ENCODE peak calls at places on chromosomes 6 and 20, in six cellular contexts. One of them, this sample, is unnamed.

GRCh38 chr20:41278936-41279335 is 38.6 kb downstream of the ZHX3 start:
- DNase-seq in mesendoderm: no peak
- DNase-seq in uterus: no peak
- DNase-seq in lower leg skin: no peak
- DNase-seq in stomach: no peak
- DNase-seq in endodermal cell: no peak
- DNase-seq in this sample: no peak

GRCh38 chr6:133705731-133706130 is 183.2 kb upstream of the TCF21 start:
- DNase-seq in mesendoderm: no peak
- DNase-seq in uterus: no peak
- DNase-seq in lower leg skin: no peak
- DNase-seq in stomach: no peak
- DNase-seq in endodermal cell: no peak
- DNase-seq in this sample: no peak

GRCh38 chr6:13183446-13184088 is 144.8 kb downstream of the TBC1D7 start:
- DNase-seq in mesendoderm: no peak
- DNase-seq in uterus: no peak
- DNase-seq in lower leg skin: peak
- DNase-seq in stomach: no peak
- DNase-seq in endodermal cell: no peak
- DNase-seq in this sample: no peak

GRCh38 chr6:31202259-31203166 is 32.0 kb upstream of the POU5F1 start:
- DNase-seq in mesendoderm: peak
- DNase-seq in uterus: no peak
- DNase-seq in lower leg skin: no peak
- DNase-seq in stomach: no peak
- DNase-seq in endodermal cell: peak
- DNase-seq in this sample: no peak

GRCh38 chr20:34037767-34038166 is 44.1 kb downstream of the RALY start:
- DNase-seq in mesendoderm: no peak
- DNase-seq in uterus: no peak
- DNase-seq in lower leg skin: no peak
- DNase-seq in stomach: no peak
- DNase-seq in endodermal cell: no peak
- DNase-seq in this sample: no peak

GRCh38 chr6:143038845-143039244 is 21.8 kb upstream of the AIG1 start:
- DNase-seq in mesendoderm: no peak
- DNase-seq in uterus: no peak
- DNase-seq in lower leg skin: no peak
- DNase-seq in stomach: no peak
- DNase-seq in endodermal cell: no peak
- DNase-seq in this sample: no peak

GRCh38 chr6:3045777-3046176 is 22.5 kb upstream of the RIPK1 start:
- DNase-seq in mesendoderm: no peak
- DNase-seq in uterus: no peak
- DNase-seq in lower leg skin: no peak
- DNase-seq in stomach: no peak
- DNase-seq in endodermal cell: no peak
- DNase-seq in this sample: no peak

GRCh38 chr6:12899080-12899815 is 182.7 kb downstream of the PHACTR1 start:
- DNase-seq in mesendoderm: no peak
- DNase-seq in uterus: no peak
- DNase-seq in lower leg skin: no peak
- DNase-seq in stomach: no peak
- DNase-seq in endodermal cell: no peak
- DNase-seq in this sample: peak

GRCh38 chr6:118187568-118188164 is 280.6 kb downstream of the SLC35F1 start:
- DNase-seq in mesendoderm: no peak
- DNase-seq in uterus: peak
- DNase-seq in lower leg skin: no peak
- DNase-seq in stomach: no peak
- DNase-seq in endodermal cell: no peak
- DNase-seq in this sample: no peak

GRCh38 chr6:43927525-43928210 is 157.7 kb downstream of the VEGFA start:
- DNase-seq in mesendoderm: no peak
- DNase-seq in uterus: no peak
- DNase-seq in lower leg skin: no peak
- DNase-seq in stomach: peak
- DNase-seq in endodermal cell: no peak
- DNase-seq in this sample: peak

GRCh38 chr20:7031222-7031621 is 263.7 kb downstream of the BMP2 start:
- DNase-seq in mesendoderm: peak
- DNase-seq in uterus: no peak
- DNase-seq in lower leg skin: no peak
- DNase-seq in stomach: no peak
- DNase-seq in endodermal cell: no peak
- DNase-seq in this sample: no peak

GRCh38 chr6:79707621-79708020 is 76.5 kb downstream of the SH3BGRL2 start:
- DNase-seq in mesendoderm: no peak
- DNase-seq in uterus: no peak
- DNase-seq in lower leg skin: no peak
- DNase-seq in stomach: no peak
- DNase-seq in endodermal cell: no peak
- DNase-seq in this sample: no peak

GRCh38 chr6:13354331-13355042 is 26.1 kb upstream of the TBC1D7 start:
- DNase-seq in mesendoderm: peak
- DNase-seq in uterus: no peak
- DNase-seq in lower leg skin: no peak
- DNase-seq in stomach: no peak
- DNase-seq in endodermal cell: no peak
- DNase-seq in this sample: no peak

GRCh38 chr6:167855825-167856425 is 29.2 kb downstream of the AFDN start:
- DNase-seq in mesendoderm: no peak
- DNase-seq in uterus: no peak
- DNase-seq in lower leg skin: no peak
- DNase-seq in stomach: no peak
- DNase-seq in endodermal cell: no peak
- DNase-seq in this sample: no peak

GRCh38 chr20:47847882-47848485 is 62.7 kb upstream of the SULF2 start:
- DNase-seq in mesendoderm: peak
- DNase-seq in uterus: no peak
- DNase-seq in lower leg skin: no peak
- DNase-seq in stomach: no peak
- DNase-seq in endodermal cell: no peak
- DNase-seq in this sample: no peak

GRCh38 chr20:48722737-48723191 is 105.0 kb downstream of the PREX1 start:
- DNase-seq in mesendoderm: peak
- DNase-seq in uterus: no peak
- DNase-seq in lower leg skin: no peak
- DNase-seq in stomach: peak
- DNase-seq in endodermal cell: no peak
- DNase-seq in this sample: no peak

GRCh38 chr6:428047-428608 is 36.6 kb downstream of the IRF4 start:
- DNase-seq in mesendoderm: no peak
- DNase-seq in uterus: no peak
- DNase-seq in lower leg skin: peak
- DNase-seq in stomach: no peak
- DNase-seq in endodermal cell: no peak
- DNase-seq in this sample: no peak

GRCh38 chr6:72084992-72085569 is 198.7 kb downstream of the RIMS1 start:
- DNase-seq in mesendoderm: peak
- DNase-seq in uterus: no peak
- DNase-seq in lower leg skin: no peak
- DNase-seq in stomach: no peak
- DNase-seq in endodermal cell: no peak
- DNase-seq in this sample: peak

GRCh38 chr20:35845561-35845960 is 73.7 kb downstream of the PHF20 start:
- DNase-seq in mesendoderm: no peak
- DNase-seq in uterus: no peak
- DNase-seq in lower leg skin: peak
- DNase-seq in stomach: no peak
- DNase-seq in endodermal cell: no peak
- DNase-seq in this sample: no peak

GRCh38 chr6:147381734-147382133 is 126.8 kb upstream of the SAMD5 start:
- DNase-seq in mesendoderm: no peak
- DNase-seq in uterus: no peak
- DNase-seq in lower leg skin: no peak
- DNase-seq in stomach: no peak
- DNase-seq in endodermal cell: no peak
- DNase-seq in this sample: no peak

GRCh38 chr6:27472182-27472616 is 706 bp downstream of the ZNF184 start:
- DNase-seq in mesendoderm: peak
- DNase-seq in uterus: peak
- DNase-seq in lower leg skin: no peak
- DNase-seq in stomach: no peak
- DNase-seq in endodermal cell: no peak
- DNase-seq in this sample: no peak

GRCh38 chr20:44186674-44187053 is 324 bp downstream of the JPH2 start:
- DNase-seq in mesendoderm: no peak
- DNase-seq in uterus: no peak
- DNase-seq in lower leg skin: no peak
- DNase-seq in stomach: no peak
- DNase-seq in endodermal cell: no peak
- DNase-seq in this sample: peak

DNA sequence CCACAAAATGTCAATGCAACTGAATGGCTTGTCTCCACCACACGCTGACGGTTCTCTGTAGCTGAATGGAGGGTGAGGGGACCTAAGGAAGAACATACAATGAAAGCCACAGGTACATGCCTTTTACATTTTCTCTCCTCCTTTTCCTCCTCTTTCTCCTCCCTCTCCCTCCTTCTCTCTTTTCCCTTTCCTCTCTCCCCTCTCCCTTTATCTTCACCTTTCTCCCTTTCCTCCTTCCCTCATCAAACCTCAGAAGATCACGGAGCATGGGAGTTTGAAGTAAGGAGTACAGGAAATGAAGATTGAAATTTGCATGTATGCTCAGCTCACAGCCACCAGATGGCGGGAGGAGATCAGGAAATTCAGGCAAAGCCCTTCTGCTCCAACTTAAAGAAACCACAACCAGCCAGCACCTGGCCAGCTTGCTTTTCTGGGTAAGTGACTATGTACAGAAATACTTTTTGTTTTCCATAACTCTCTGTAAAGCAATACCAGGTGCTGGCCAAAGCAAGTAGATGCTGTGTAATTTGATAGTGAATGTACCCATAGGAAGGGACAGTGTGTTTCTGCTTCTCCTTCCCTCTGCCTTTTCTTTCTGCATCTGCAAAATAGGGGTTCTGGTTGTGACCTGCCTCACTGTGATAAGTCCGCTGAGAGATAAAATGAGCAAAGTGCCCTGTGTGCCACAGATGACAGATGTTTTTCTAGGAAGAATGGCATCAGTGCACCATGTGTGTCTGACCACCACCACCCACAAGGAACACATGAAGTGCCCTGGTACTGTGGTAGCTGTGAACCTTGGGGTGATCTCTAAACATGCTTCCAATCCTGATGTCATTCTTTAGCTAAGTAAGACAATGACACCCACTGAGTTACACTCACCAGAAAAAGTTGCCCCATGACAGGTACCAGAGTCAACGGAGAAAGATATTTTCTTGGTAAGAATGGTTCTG is 18.6 kb upstream of the FOXO3 start:
- DNase-seq in mesendoderm: peak
- DNase-seq in uterus: peak
- DNase-seq in lower leg skin: peak
- DNase-seq in stomach: peak
- DNase-seq in endodermal cell: peak
- DNase-seq in this sample: peak
- H3K4me3 ChIP-seq in mesendoderm: no peak
- H3K4me3 ChIP-seq in uterus: no peak
- H3K4me3 ChIP-seq in lower leg skin: no peak
- H3K4me3 ChIP-seq in stomach: no peak
- H3K4me3 ChIP-seq in endodermal cell: no peak
- H3K4me3 ChIP-seq in this sample: no peak

GRCh38 chr6:14983599-14984296 is 262.1 kb upstream of the JARID2 start:
- DNase-seq in mesendoderm: no peak
- DNase-seq in uterus: no peak
- DNase-seq in lower leg skin: no peak
- DNase-seq in stomach: no peak
- DNase-seq in endodermal cell: no peak
- DNase-seq in this sample: no peak

GRCh38 chr6:14986370-14986769 is 259.5 kb upstream of the JARID2 start:
- DNase-seq in mesendoderm: no peak
- DNase-seq in uterus: no peak
- DNase-seq in lower leg skin: peak
- DNase-seq in stomach: no peak
- DNase-seq in endodermal cell: no peak
- DNase-seq in this sample: peak

GRCh38 chr6:14981960-14982359 is 263.9 kb upstream of the JARID2 start:
- DNase-seq in mesendoderm: no peak
- DNase-seq in uterus: no peak
- DNase-seq in lower leg skin: no peak
- DNase-seq in stomach: no peak
- DNase-seq in endodermal cell: no peak
- DNase-seq in this sample: no peak

GRCh38 chr6:14985366-14985765 is 260.5 kb upstream of the JARID2 start:
- DNase-seq in mesendoderm: no peak
- DNase-seq in uterus: no peak
- DNase-seq in lower leg skin: peak
- DNase-seq in stomach: no peak
- DNase-seq in endodermal cell: no peak
- DNase-seq in this sample: no peak

GRCh38 chr6:14984454-14984853 is 261.4 kb upstream of the JARID2 start:
- DNase-seq in mesendoderm: no peak
- DNase-seq in uterus: no peak
- DNase-seq in lower leg skin: no peak
- DNase-seq in stomach: peak
- DNase-seq in endodermal cell: no peak
- DNase-seq in this sample: peak
- H3K4me3 ChIP-seq in mesendoderm: no peak
- H3K4me3 ChIP-seq in uterus: no peak
- H3K4me3 ChIP-seq in lower leg skin: no peak
- H3K4me3 ChIP-seq in stomach: no peak
- H3K4me3 ChIP-seq in endodermal cell: no peak
- H3K4me3 ChIP-seq in this sample: no peak

GRCh38 chr20:10219452-10219791 is 792 bp downstream of the SNAP25 start:
- DNase-seq in mesendoderm: peak
- DNase-seq in uterus: peak
- DNase-seq in lower leg skin: peak
- DNase-seq in stomach: peak
- DNase-seq in endodermal cell: peak
- DNase-seq in this sample: peak
- H3K4me3 ChIP-seq in mesendoderm: no peak
- H3K4me3 ChIP-seq in uterus: peak
- H3K4me3 ChIP-seq in lower leg skin: no peak
- H3K4me3 ChIP-seq in stomach: peak
- H3K4me3 ChIP-seq in endodermal cell: peak
- H3K4me3 ChIP-seq in this sample: no peak

DNA sequence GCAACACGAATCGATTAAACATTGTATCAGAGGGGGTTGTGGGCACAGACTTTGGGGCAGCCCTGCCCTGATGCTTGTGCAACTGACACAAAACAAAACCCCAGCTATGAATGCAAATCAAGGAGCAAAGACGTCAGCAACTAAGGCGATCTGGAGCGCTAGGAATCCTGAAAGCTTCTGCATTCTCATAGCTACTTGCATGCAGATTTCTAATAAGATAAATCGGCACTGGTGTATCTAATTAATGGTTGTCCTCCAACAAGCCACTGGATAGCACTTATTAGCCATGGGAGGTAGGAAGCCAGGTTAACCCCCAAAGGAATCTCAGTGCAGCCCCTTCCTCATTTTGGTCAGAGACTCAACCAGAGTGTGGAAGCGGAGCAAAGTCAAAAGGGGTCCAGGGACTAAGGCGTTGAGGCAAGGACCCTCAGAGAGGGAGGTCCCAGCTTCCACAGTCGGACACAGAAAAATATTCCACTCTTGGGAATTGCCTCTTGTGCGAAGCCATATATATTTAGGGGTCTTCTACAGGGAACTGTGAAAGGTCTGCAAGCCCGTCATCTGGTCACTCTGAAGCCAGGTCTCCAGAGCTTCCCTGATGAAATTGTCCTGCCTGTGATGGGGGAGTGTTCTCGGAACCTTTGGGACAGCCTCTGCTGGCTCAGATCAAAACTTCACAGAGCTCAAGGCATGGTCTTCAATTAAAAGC is 160.9 kb downstream of the TBXT start:
- DNase-seq in mesendoderm: peak
- DNase-seq in uterus: no peak
- DNase-seq in lower leg skin: peak
- DNase-seq in stomach: no peak
- DNase-seq in endodermal cell: no peak
- DNase-seq in this sample: no peak
- H3K4me3 ChIP-seq in mesendoderm: no peak
- H3K4me3 ChIP-seq in uterus: peak
- H3K4me3 ChIP-seq in lower leg skin: no peak
- H3K4me3 ChIP-seq in stomach: peak
- H3K4me3 ChIP-seq in endodermal cell: peak
- H3K4me3 ChIP-seq in this sample: no peak

This sample was measured in small intestine.